ENCODE peak calls at places on chromosomes 2 and 18, in four cellular contexts. W is MM.1S, I is heart right ventricle, H is colonic mucosa. A is an unnamed sample. For H3K4me1, the result is how much of the 10 kb centered on the place peaks cover.

GRCh38 chr2:88187038-88187676 is 17.0 kb downstream of the THNSL2 start:
- DNase-seq in I (peak), H (peak), W (peak), A (peak)

GRCh38 chr18:62152844-62153243 is 34.0 kb downstream of the PIGN start:
- DNase-seq in W (no peak), H (no peak), I (no peak), A (no peak)

GRCh38 chr2:169345507-169346120 is 16.7 kb downstream of the LRP2 start:
- DNase-seq in W (no peak), H (no peak), I (no peak), A (no peak)

GRCh38 chr2:182066439-182067061 is 80.9 kb downstream of the PPP1R1C start:
- DNase-seq in I (no peak), H (no peak), W (no peak), A (no peak)

GRCh38 chr18:2425426-2426317 is 145.6 kb downstream of the METTL4 start:
- DNase-seq in H (no peak), W (no peak), I (no peak), A (no peak)

GRCh38 chr2:172285010-172285621 is 142.3 kb upstream of the ITGA6 start:
- DNase-seq in I (peak), H (no peak), W (no peak), A (peak)

GRCh38 chr2:122515731-122516130 is 760.3 kb downstream of the TSN start:
- DNase-seq in I (no peak), W (no peak), H (no peak), A (no peak)

GRCh38 chr2:29113891-29114321 is 1.3 kb upstream of the CLIP4 start:
- DNase-seq in H (peak), W (peak), I (peak), A (no peak)

GRCh38 chr18:60448487-60449267 is 76.1 kb upstream of the MC4R start:
- DNase-seq in W (no peak), H (no peak), I (no peak), A (peak)

GRCh38 chr2:163465440-163465839 is 270.4 kb downstream of the FIGN start:
- DNase-seq in H (no peak), W (no peak), I (no peak), A (no peak)

GRCh38 chr2:159903404-159904126 is 105.6 kb upstream of the CD302 start:
- DNase-seq in I (peak), W (peak), H (peak), A (no peak)

GRCh38 chr2:236343400-236344161 is 79.4 kb upstream of the ASB18 start:
- DNase-seq in W (peak), I (no peak), H (peak), A (peak)

GRCh38 chr2:240291940-240292574 is 143.4 kb upstream of the GPC1 start:
- DNase-seq in W (no peak), I (no peak), H (no peak), A (no peak)

GRCh38 chr2:54673501-54673998 is 49.9 kb upstream of the EML6 start:
- DNase-seq in I (peak), W (no peak), H (peak), A (peak)

GRCh38 chr2:120539937-120540718 is 194.2 kb downstream of the INHBB start:
- DNase-seq in W (no peak), H (peak), I (peak), A (peak)

GRCh38 chr2:219731173-219731572 is 103.7 kb downstream of the SLC4A3 start:
- DNase-seq in H (no peak), I (no peak), W (no peak), A (no peak)

GRCh38 chr2:189076572-189076971 is 102.4 kb downstream of the COL3A1 start:
- DNase-seq in I (no peak), W (no peak), H (peak), A (no peak)

GRCh38 chr18:46412831-46413371 is 244.1 kb downstream of the LOXHD1 start:
- DNase-seq in I (no peak), W (no peak), H (peak), A (no peak)

GRCh38 chr2:98036349-98037000 is 40.7 kb upstream of the TMEM131 start:
- DNase-seq in W (no peak), I (peak), H (no peak), A (peak)

GRCh38 chr2:106990307-106990706 is 104.3 kb upstream of the ST6GAL2 start:
- DNase-seq in H (no peak), I (no peak), W (no peak), A (no peak)

GRCh38 chr2:12507295-12507694 is 209.4 kb upstream of the TRIB2 start:
- DNase-seq in W (peak), I (no peak), H (no peak), A (no peak)

GRCh38 chr2:229582151-229582550 is 132.2 kb downstream of the DNER start:
- DNase-seq in H (no peak), W (no peak), I (no peak), A (no peak)

GRCh38 chr2:3465844-3466481 is 53.4 kb downstream of the ADI1 start:
- DNase-seq in W (no peak), H (no peak), I (no peak), A (no peak)

GRCh38 chr2:133718688-133719201 is 150.5 kb upstream of the NCKAP5 start:
- DNase-seq in W (no peak), I (peak), H (no peak), A (no peak)

GRCh38 chr2:129055829-129056228 is 737.2 kb upstream of the HS6ST1 start:
- DNase-seq in I (no peak), H (no peak), W (no peak), A (peak)
- H3K4me1 ChIP-seq in I (under half), H (under half), W (under half), A (under half)

DNA sequence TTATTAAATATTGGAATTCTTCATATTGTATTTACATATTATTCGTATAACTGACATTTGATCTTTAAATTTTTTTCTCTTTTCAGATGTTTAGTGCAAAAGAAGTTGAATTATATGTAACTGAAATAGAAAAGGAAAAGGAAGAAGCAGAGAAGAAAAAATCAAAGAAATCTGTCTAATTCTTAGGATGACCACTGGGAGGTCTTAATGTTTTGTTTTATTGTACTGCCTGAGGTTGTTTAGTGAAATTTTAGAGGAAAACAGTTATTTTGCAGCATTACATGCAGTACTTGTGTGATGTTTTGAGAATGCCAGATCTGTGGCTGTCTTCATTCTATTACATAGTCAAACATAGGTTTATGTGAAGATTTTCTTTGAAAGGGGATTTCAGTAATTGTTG is 34.0 kb upstream of the TAF4B start:
- DNase-seq in H (no peak), W (no peak), I (no peak), A (no peak)
- TF ChIP-seq CTCF in H (no peak), W (no peak), I (no peak), A (peak)

GRCh38 chr2:85776672-85777071 is 22.9 kb downstream of the ATOH8 start:
- DNase-seq in W (no peak), H (no peak), I (no peak), A (no peak)

GRCh38 chr2:85778646-85779364 is 25.0 kb downstream of the ATOH8 start:
- DNase-seq in I (no peak), W (no peak), H (no peak), A (no peak)

GRCh38 chr2:85779641-85780315 is 26.0 kb downstream of the ATOH8 start:
- DNase-seq in H (no peak), W (no peak), I (no peak), A (no peak)

GRCh38 chr2:85775406-85776381 is 21.9 kb downstream of the ATOH8 start:
- DNase-seq in H (no peak), I (no peak), W (no peak), A (no peak)

DNA sequence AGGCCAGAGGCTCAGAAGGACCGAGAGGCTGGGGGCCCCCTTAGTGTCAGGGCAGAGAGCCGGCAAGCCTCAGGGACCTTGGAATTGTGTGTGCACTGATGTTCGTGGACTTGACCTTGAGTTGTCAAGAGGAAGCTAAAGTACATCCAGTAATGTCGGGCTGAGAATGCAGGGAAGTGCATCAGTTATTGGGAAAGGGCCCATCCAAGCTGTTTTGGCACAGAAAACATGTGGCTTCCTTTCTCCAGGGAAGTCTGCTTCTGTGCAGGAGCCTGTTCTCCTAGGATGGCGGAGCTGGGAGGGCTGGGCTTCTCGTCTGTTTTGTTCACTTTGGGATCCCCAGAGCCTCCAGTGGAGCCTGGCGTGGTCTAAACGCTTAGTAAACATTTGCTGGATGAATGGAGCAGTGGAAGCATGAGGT is 23.7 kb downstream of the ATOH8 start:
- DNase-seq in H (no peak), W (no peak), I (no peak), A (no peak)
- H3K4me1 ChIP-seq in H (under half), W (under half), I (half or more), A (under half)

GRCh38 chr2:207012461-207012860 is 73.1 kb downstream of the CPO start:
- DNase-seq in W (no peak), I (no peak), H (no peak), A (no peak)

DNA sequence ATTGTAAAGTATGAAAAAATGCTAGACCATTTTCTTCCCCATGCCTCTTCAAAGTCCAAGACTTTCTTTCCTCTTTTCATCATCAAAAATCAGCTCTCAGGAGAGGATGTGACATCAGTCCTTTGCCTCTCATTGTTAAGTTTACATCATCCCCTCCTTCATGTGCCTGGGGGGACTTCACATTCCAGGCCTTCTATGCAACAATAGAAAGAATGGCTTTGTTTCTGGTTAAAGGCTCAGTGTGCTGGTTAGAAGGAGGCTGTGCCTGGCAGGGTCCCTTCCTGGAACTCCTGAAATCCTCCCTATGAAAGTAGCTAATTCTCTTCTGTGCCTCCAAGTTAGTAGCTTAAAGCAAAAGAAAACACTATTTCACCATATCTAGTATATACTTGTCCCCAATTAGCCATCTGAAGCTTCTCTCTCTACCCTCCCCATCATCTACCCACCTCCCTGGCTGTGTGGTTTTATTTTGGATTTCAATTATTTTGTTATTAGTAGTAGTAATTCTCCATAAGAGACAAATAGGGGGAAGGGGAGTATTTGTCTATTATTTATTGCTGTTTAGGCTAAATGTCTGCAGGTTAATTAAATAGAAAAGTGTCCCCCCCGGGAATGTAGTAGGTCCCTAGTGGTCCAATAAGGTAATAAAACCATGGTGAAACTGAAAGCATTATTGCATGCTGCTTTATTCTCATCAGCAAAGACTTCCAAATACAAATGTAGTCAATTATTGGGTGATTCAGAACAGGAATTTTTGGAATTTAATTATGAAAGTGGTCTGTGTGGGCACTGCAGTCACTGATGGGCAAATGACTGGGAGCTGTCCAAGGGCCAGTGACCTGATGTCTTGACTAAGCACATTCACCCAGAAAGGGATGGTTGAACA is 69.0 kb downstream of the CPO start:
- DNase-seq in W (peak), I (no peak), H (no peak), A (peak)
- TF ChIP-seq CTCF in W (peak), I (peak), H (no peak), A (peak)

GRCh38 chr2:73987109-73987947 is 2.6 kb downstream of the TET3 start:
- DNase-seq in W (no peak), I (peak), H (peak), A (peak)

GRCh38 chr2:73986085-73986680 is 1.5 kb downstream of the TET3 start:
- DNase-seq in W (no peak), I (no peak), H (no peak), A (no peak)

GRCh38 chr2:73990531-73990930 is 5.8 kb downstream of the TET3 start:
- DNase-seq in H (no peak), W (no peak), I (no peak), A (no peak)

GRCh38 chr2:73989972-73990371 is 5.3 kb downstream of the TET3 start:
- DNase-seq in I (no peak), H (no peak), W (no peak), A (no peak)

DNA sequence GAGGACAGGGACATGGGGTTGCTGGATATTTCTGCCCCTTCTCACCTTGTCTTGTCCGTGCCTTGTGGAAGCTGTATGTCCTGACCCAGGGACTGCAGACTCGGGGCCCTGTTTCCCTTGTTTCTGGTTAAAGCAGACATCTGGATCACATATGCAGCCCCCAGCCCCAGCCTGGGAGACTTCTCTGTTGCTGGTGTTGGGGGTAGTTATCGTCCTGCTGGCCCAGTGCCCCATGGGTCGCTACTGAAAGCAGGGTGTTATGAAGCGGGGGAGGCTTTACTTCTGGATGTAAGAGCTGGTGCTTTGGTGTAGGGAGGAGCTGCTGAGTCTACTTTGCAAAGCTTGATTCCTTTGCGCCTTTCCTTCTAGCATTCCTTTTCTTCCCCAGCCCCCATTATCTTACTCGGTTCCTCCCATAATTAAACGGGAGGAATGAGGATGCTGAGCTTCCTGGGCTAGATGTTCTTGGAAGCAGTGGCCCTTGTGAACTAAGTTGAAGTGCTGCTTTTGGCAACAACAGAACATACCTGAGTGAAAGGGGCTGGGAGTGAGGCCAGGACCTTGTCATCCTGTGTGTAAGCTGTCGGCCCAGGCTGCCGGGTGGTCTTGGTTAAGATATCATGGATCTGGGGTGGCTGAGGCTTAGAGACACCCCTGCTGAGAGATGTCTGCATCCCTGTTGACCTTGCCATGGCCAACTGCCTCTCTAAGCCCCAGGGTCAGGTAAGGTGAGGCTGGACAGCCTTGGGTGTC is 3.4 kb downstream of the TET3 start:
- DNase-seq in W (no peak), H (no peak), I (no peak), A (no peak)
- H3K4me1 ChIP-seq in W (under half), H (under half), I (under half), A (under half)

A was measured in endodermal cell.